ENCODE peak calls at places on chromosome X, in ten cellular contexts. One of them, this sample, is unnamed.

GRCh38 chrX:47644557-47645091 is 5.7 kb downstream of the ELK1 start:
- DNase-seq in cardiac fibroblast: peak; percentile 63
- DNase-seq in AG09309: no peak
- DNase-seq in adipocyte: no peak
- DNase-seq in body of pancreas: no peak
- DNase-seq in SJSA1: no peak
- DNase-seq in cardiac muscle cell: peak; percentile 61
- DNase-seq in lung: no peak
- DNase-seq in suprapubic skin: no peak
- DNase-seq in GM23338: peak; percentile 73
- DNase-seq in this sample: no peak

GRCh38 chrX:140151316-140151715 is 186.0 kb upstream of the CXorf66 start:
- DNase-seq in cardiac muscle cell: no peak
- DNase-seq in lung: no peak
- DNase-seq in SJSA1: no peak
- DNase-seq in cardiac fibroblast: no peak
- DNase-seq in GM23338: no peak
- DNase-seq in suprapubic skin: no peak
- DNase-seq in adipocyte: no peak
- DNase-seq in AG09309: no peak
- DNase-seq in body of pancreas: no peak
- DNase-seq in this sample: no peak

GRCh38 chrX:7154040-7154597 is 6.2 kb upstream of the PUDP start:
- DNase-seq in body of pancreas: no peak
- DNase-seq in suprapubic skin: no peak
- DNase-seq in cardiac muscle cell: no peak
- DNase-seq in cardiac fibroblast: no peak
- DNase-seq in AG09309: no peak
- DNase-seq in adipocyte: no peak
- DNase-seq in lung: no peak
- DNase-seq in SJSA1: no peak
- DNase-seq in GM23338: peak; percentile 1
- DNase-seq in this sample: peak; percentile 70

GRCh38 chrX:54422168-54422567 is 18.0 kb upstream of the TSR2 start:
- DNase-seq in adipocyte: no peak
- DNase-seq in AG09309: no peak
- DNase-seq in cardiac fibroblast: no peak
- DNase-seq in GM23338: no peak
- DNase-seq in SJSA1: no peak
- DNase-seq in lung: no peak
- DNase-seq in suprapubic skin: no peak
- DNase-seq in body of pancreas: no peak
- DNase-seq in cardiac muscle cell: no peak
- DNase-seq in this sample: no peak

GRCh38 chrX:140087865-140088264 is 122.5 kb upstream of the CXorf66 start:
- DNase-seq in AG09309: no peak
- DNase-seq in lung: no peak
- DNase-seq in body of pancreas: no peak
- DNase-seq in suprapubic skin: no peak
- DNase-seq in cardiac muscle cell: no peak
- DNase-seq in adipocyte: no peak
- DNase-seq in SJSA1: no peak
- DNase-seq in cardiac fibroblast: no peak
- DNase-seq in GM23338: peak; percentile 5
- DNase-seq in this sample: no peak

GRCh38 chrX:110563276-110563675 is 204.6 kb downstream of the RTL9 start:
- DNase-seq in body of pancreas: no peak
- DNase-seq in lung: no peak
- DNase-seq in cardiac muscle cell: no peak
- DNase-seq in adipocyte: no peak
- DNase-seq in AG09309: peak; percentile 23
- DNase-seq in GM23338: no peak
- DNase-seq in suprapubic skin: no peak
- DNase-seq in cardiac fibroblast: peak; percentile 0
- DNase-seq in SJSA1: no peak
- DNase-seq in this sample: no peak

GRCh38 chrX:101409043-101409442 is 1.0 kb downstream of the HNRNPH2 start:
- DNase-seq in body of pancreas: no peak
- DNase-seq in cardiac fibroblast: no peak
- DNase-seq in SJSA1: no peak
- DNase-seq in cardiac muscle cell: no peak
- DNase-seq in adipocyte: peak; percentile 20
- DNase-seq in lung: no peak
- DNase-seq in suprapubic skin: no peak
- DNase-seq in AG09309: no peak
- DNase-seq in GM23338: peak; percentile 11
- DNase-seq in this sample: no peak

GRCh38 chrX:57951666-57952319 is 41.5 kb upstream of the ZXDA start:
- DNase-seq in SJSA1: no peak
- DNase-seq in cardiac muscle cell: no peak
- DNase-seq in AG09309: no peak
- DNase-seq in lung: no peak
- DNase-seq in body of pancreas: no peak
- DNase-seq in cardiac fibroblast: peak; percentile 0
- DNase-seq in suprapubic skin: no peak
- DNase-seq in adipocyte: no peak
- DNase-seq in GM23338: no peak
- DNase-seq in this sample: peak; percentile 63

GRCh38 chrX:46649421-46650260 is 76.1 kb downstream of the CHST7 start:
- DNase-seq in cardiac fibroblast: peak; percentile 53
- DNase-seq in body of pancreas: no peak
- DNase-seq in suprapubic skin: no peak
- DNase-seq in AG09309: no peak
- DNase-seq in SJSA1: no peak
- DNase-seq in adipocyte: peak; percentile 31
- DNase-seq in cardiac muscle cell: no peak
- DNase-seq in GM23338: peak; percentile 71
- DNase-seq in lung: no peak
- DNase-seq in this sample: peak; percentile 70

GRCh38 chrX:153727108-153727931 is 2.7 kb downstream of the ABCD1 start:
- DNase-seq in adipocyte: peak; percentile 31
- DNase-seq in SJSA1: no peak
- DNase-seq in lung: no peak
- DNase-seq in suprapubic skin: no peak
- DNase-seq in AG09309: no peak
- DNase-seq in cardiac muscle cell: no peak
- DNase-seq in cardiac fibroblast: no peak
- DNase-seq in GM23338: no peak
- DNase-seq in body of pancreas: peak; percentile 77
- DNase-seq in this sample: no peak

GRCh38 chrX:79330022-79330421 is 37.1 kb downstream of the ITM2A start:
- DNase-seq in adipocyte: no peak
- DNase-seq in suprapubic skin: no peak
- DNase-seq in GM23338: peak; percentile 37
- DNase-seq in body of pancreas: no peak
- DNase-seq in lung: no peak
- DNase-seq in AG09309: no peak
- DNase-seq in cardiac fibroblast: no peak
- DNase-seq in SJSA1: no peak
- DNase-seq in cardiac muscle cell: no peak
- DNase-seq in this sample: no peak

GRCh38 chrX:39821011-39821708 is 276.6 kb downstream of the BCOR start:
- DNase-seq in SJSA1: no peak
- DNase-seq in body of pancreas: peak; percentile 22
- DNase-seq in suprapubic skin: no peak
- DNase-seq in GM23338: peak; percentile 53
- DNase-seq in cardiac muscle cell: peak; percentile 60
- DNase-seq in adipocyte: peak; percentile 53
- DNase-seq in cardiac fibroblast: peak; percentile 17
- DNase-seq in lung: no peak
- DNase-seq in AG09309: no peak
- DNase-seq in this sample: no peak

GRCh38 chrX:150365953-150366911 is 3.1 kb downstream of the MAMLD1 start:
- DNase-seq in GM23338: peak; percentile 71
- DNase-seq in cardiac muscle cell: peak; percentile 53
- DNase-seq in body of pancreas: peak; percentile 44
- DNase-seq in AG09309: no peak
- DNase-seq in adipocyte: peak; percentile 70
- DNase-seq in lung: peak; percentile 31
- DNase-seq in SJSA1: peak; percentile 59
- DNase-seq in cardiac fibroblast: peak; percentile 43
- DNase-seq in suprapubic skin: no peak
- DNase-seq in this sample: peak; percentile 34

GRCh38 chrX:149992918-149993317 is 54.6 kb upstream of the EOLA2 start:
- DNase-seq in lung: no peak
- DNase-seq in body of pancreas: no peak
- DNase-seq in suprapubic skin: no peak
- DNase-seq in cardiac fibroblast: no peak
- DNase-seq in GM23338: no peak
- DNase-seq in adipocyte: no peak
- DNase-seq in SJSA1: no peak
- DNase-seq in cardiac muscle cell: no peak
- DNase-seq in AG09309: no peak
- DNase-seq in this sample: no peak

GRCh38 chrX:132940727-132941162 is 17.7 kb downstream of the HS6ST2 start:
- DNase-seq in adipocyte: no peak
- DNase-seq in SJSA1: no peak
- DNase-seq in AG09309: no peak
- DNase-seq in lung: no peak
- DNase-seq in cardiac fibroblast: no peak
- DNase-seq in body of pancreas: no peak
- DNase-seq in GM23338: peak; percentile 58
- DNase-seq in cardiac muscle cell: peak; percentile 31
- DNase-seq in suprapubic skin: no peak
- DNase-seq in this sample: no peak

GRCh38 chrX:155056877-155057792 is 13.8 kb downstream of the CMC4 start:
- DNase-seq in AG09309: peak; percentile 7
- DNase-seq in cardiac muscle cell: peak; percentile 73
- DNase-seq in GM23338: peak; percentile 76
- DNase-seq in lung: peak; percentile 64
- DNase-seq in adipocyte: peak; percentile 74
- DNase-seq in suprapubic skin: no peak
- DNase-seq in body of pancreas: peak; percentile 68
- DNase-seq in SJSA1: peak; percentile 47
- DNase-seq in cardiac fibroblast: peak; percentile 81
- DNase-seq in this sample: peak; percentile 53
- H3K4me3 ChIP-seq in AG09309: no peak overlapping the region
- H3K4me3 ChIP-seq in cardiac muscle cell: no peak overlapping the region
- H3K4me3 ChIP-seq in GM23338: peak overlapping the region; percentile 38
- H3K4me3 ChIP-seq in lung: no peak overlapping the region
- H3K4me3 ChIP-seq in adipocyte: peak overlapping the region; percentile 39
- H3K4me3 ChIP-seq in suprapubic skin: peak overlapping the region; percentile 5
- H3K4me3 ChIP-seq in body of pancreas: no peak overlapping the region
- H3K4me3 ChIP-seq in SJSA1: no peak overlapping the region
- H3K4me3 ChIP-seq in cardiac fibroblast: no peak overlapping the region
- H3K4me3 ChIP-seq in this sample: no peak overlapping the region

GRCh38 chrX:148281920-148282319 is 218.5 kb upstream of the AFF2 start:
- DNase-seq in SJSA1: no peak
- DNase-seq in adipocyte: no peak
- DNase-seq in cardiac fibroblast: no peak
- DNase-seq in body of pancreas: no peak
- DNase-seq in suprapubic skin: no peak
- DNase-seq in cardiac muscle cell: no peak
- DNase-seq in AG09309: no peak
- DNase-seq in lung: no peak
- DNase-seq in GM23338: no peak
- DNase-seq in this sample: no peak
- H3K4me3 ChIP-seq in SJSA1: no peak overlapping the region
- H3K4me3 ChIP-seq in adipocyte: no peak overlapping the region
- H3K4me3 ChIP-seq in cardiac fibroblast: no peak overlapping the region
- H3K4me3 ChIP-seq in body of pancreas: no peak overlapping the region
- H3K4me3 ChIP-seq in suprapubic skin: no peak overlapping the region
- H3K4me3 ChIP-seq in cardiac muscle cell: no peak overlapping the region
- H3K4me3 ChIP-seq in AG09309: no peak overlapping the region
- H3K4me3 ChIP-seq in lung: no peak overlapping the region
- H3K4me3 ChIP-seq in GM23338: no peak overlapping the region
- H3K4me3 ChIP-seq in this sample: no peak overlapping the region

GRCh38 chrX:119468186-119468929 is at the start of gene SLC25A5:
- DNase-seq in AG09309: no peak
- DNase-seq in lung: peak; percentile 78
- DNase-seq in cardiac muscle cell: peak; percentile 86
- DNase-seq in adipocyte: peak; percentile 87
- DNase-seq in GM23338: peak; percentile 84
- DNase-seq in body of pancreas: peak; percentile 82
- DNase-seq in SJSA1: peak; percentile 81
- DNase-seq in suprapubic skin: peak; percentile 82
- DNase-seq in cardiac fibroblast: peak; percentile 76
- DNase-seq in this sample: peak; percentile 88

GRCh38 chrX:119467433-119467832 is 811 bp upstream of the SLC25A5 start:
- DNase-seq in lung: no peak
- DNase-seq in AG09309: no peak
- DNase-seq in cardiac muscle cell: no peak
- DNase-seq in cardiac fibroblast: no peak
- DNase-seq in adipocyte: no peak
- DNase-seq in SJSA1: no peak
- DNase-seq in body of pancreas: peak; percentile 34
- DNase-seq in suprapubic skin: no peak
- DNase-seq in GM23338: no peak
- DNase-seq in this sample: no peak

GRCh38 chrX:119466970-119467369 is 1.3 kb upstream of the SLC25A5 start:
- DNase-seq in suprapubic skin: no peak
- DNase-seq in body of pancreas: peak; percentile 68
- DNase-seq in AG09309: no peak
- DNase-seq in GM23338: no peak
- DNase-seq in SJSA1: no peak
- DNase-seq in cardiac muscle cell: no peak
- DNase-seq in lung: no peak
- DNase-seq in cardiac fibroblast: no peak
- DNase-seq in adipocyte: no peak
- DNase-seq in this sample: no peak

GRCh38 chrX:119468930-119469635 is 839 bp downstream of the SLC25A5 start:
- DNase-seq in body of pancreas: peak; percentile 89
- DNase-seq in suprapubic skin: peak; percentile 84
- DNase-seq in lung: peak; percentile 85
- DNase-seq in SJSA1: peak; percentile 81
- DNase-seq in adipocyte: peak; percentile 92
- DNase-seq in GM23338: peak; percentile 78
- DNase-seq in cardiac muscle cell: peak; percentile 89
- DNase-seq in AG09309: no peak
- DNase-seq in cardiac fibroblast: peak; percentile 78
- DNase-seq in this sample: peak; percentile 87

DNA sequence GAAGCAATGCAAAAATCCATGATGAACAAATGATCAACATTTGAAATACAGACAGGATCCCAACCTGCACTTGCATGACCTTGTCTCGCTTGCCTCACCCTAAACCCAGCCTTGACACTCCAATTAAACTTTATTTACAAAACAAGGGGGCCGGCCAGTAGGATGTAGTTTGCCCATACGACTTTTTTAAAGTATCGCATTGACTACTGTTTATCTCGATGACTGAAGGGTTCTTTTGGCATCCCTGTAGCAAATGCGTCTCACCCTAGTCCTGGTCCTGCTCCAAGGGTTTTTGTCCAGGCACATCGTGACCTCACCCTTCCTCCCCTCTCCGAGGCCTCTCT is 430 bp upstream of the SLC25A5 start:
- DNase-seq in SJSA1: no peak
- DNase-seq in adipocyte: no peak
- DNase-seq in cardiac muscle cell: no peak
- DNase-seq in suprapubic skin: no peak
- DNase-seq in lung: no peak
- DNase-seq in cardiac fibroblast: no peak
- DNase-seq in GM23338: no peak
- DNase-seq in AG09309: no peak
- DNase-seq in body of pancreas: no peak
- DNase-seq in this sample: no peak
- H3K4me3 ChIP-seq in SJSA1: peak overlapping the region; percentile 71
- H3K4me3 ChIP-seq in adipocyte: peak overlapping the region; percentile 89
- H3K4me3 ChIP-seq in cardiac muscle cell: peak overlapping the region; percentile 61
- H3K4me3 ChIP-seq in suprapubic skin: peak overlapping the region; percentile 79
- H3K4me3 ChIP-seq in lung: no peak overlapping the region
- H3K4me3 ChIP-seq in cardiac fibroblast: peak overlapping the region; percentile 45
- H3K4me3 ChIP-seq in GM23338: peak overlapping the region; percentile 80
- H3K4me3 ChIP-seq in AG09309: peak overlapping the region; percentile 45
- H3K4me3 ChIP-seq in body of pancreas: no peak overlapping the region
- H3K4me3 ChIP-seq in this sample: peak overlapping the region; percentile 97

GRCh38 chrX:72307646-72308051 is 1.9 kb upstream of the CITED1 start:
- DNase-seq in cardiac muscle cell: no peak
- DNase-seq in suprapubic skin: no peak
- DNase-seq in body of pancreas: no peak
- DNase-seq in GM23338: peak; percentile 17
- DNase-seq in SJSA1: no peak
- DNase-seq in adipocyte: no peak
- DNase-seq in AG09309: no peak
- DNase-seq in cardiac fibroblast: no peak
- DNase-seq in lung: no peak
- DNase-seq in this sample: no peak
- H3K4me3 ChIP-seq in cardiac muscle cell: peak overlapping the region; percentile 59
- H3K4me3 ChIP-seq in suprapubic skin: peak overlapping the region; percentile 61
- H3K4me3 ChIP-seq in body of pancreas: no peak overlapping the region
- H3K4me3 ChIP-seq in GM23338: peak overlapping the region; percentile 58
- H3K4me3 ChIP-seq in SJSA1: no peak overlapping the region
- H3K4me3 ChIP-seq in adipocyte: peak overlapping the region; percentile 81
- H3K4me3 ChIP-seq in AG09309: no peak overlapping the region
- H3K4me3 ChIP-seq in cardiac fibroblast: no peak overlapping the region
- H3K4me3 ChIP-seq in lung: no peak overlapping the region
- H3K4me3 ChIP-seq in this sample: no peak overlapping the region